ENCODE peak calls at places on chromosomes 3 and 15, in five cellular contexts. R, J, O, M and P are unnamed samples.
A peak's percentile ranks its signal among the peaks of the same experiment; 100 is the strongest.

GRCh38 chr3:427128-427527 is 230.6 kb downstream of the CHL1 start:
- DNase-seq in R (no peak), J (no peak), O (no peak), M (no peak), P (no peak)

GRCh38 chr3:40580494-40581091 is 55.8 kb downstream of the ZNF621 start:
- DNase-seq in R (no peak), J (peak; percentile 60), O (peak; percentile 38), M (peak; percentile 56), P (peak; percentile 18)

GRCh38 chr3:51953445-51953844 is 1.7 kb upstream of the GPR62 start:
- DNase-seq in R (no peak), J (no peak), O (no peak), M (no peak), P (no peak)

GRCh38 chr3:140268103-140268502 is 333.1 kb downstream of the CLSTN2 start:
- DNase-seq in R (no peak), J (no peak), O (no peak), M (no peak), P (no peak)

GRCh38 chr3:13338996-13339395 is 81.1 kb downstream of the NUP210 start:
- DNase-seq in R (no peak), J (no peak), O (no peak), M (no peak), P (no peak)

GRCh38 chr15:84725001-84725491 is 9.1 kb upstream of the SEC11A start:
- DNase-seq in R (no peak), J (no peak), O (peak; percentile 19), M (peak; percentile 35), P (no peak)

GRCh38 chr15:88709960-88710715 is 71.3 kb downstream of the ISG20 start:
- DNase-seq in R (no peak), J (no peak), O (no peak), M (no peak), P (no peak)

GRCh38 chr3:152196782-152197181 is 71.9 kb upstream of the MBNL1 start:
- DNase-seq in R (no peak), J (no peak), O (no peak), M (no peak), P (no peak)

GRCh38 chr3:114221165-114221880 is 16.1 kb downstream of the ZNF80 start:
- DNase-seq in R (no peak), J (no peak), O (no peak), M (no peak), P (no peak)

GRCh38 chr3:126936853-126937395 is 46.0 kb upstream of the PLXNA1 start:
- DNase-seq in R (no peak), J (no peak), O (no peak), M (no peak), P (peak; percentile 21)

GRCh38 chr15:100926258-100926657 is 7.1 kb downstream of the LRRK1 start:
- DNase-seq in R (no peak), J (no peak), O (no peak), M (no peak), P (no peak)

GRCh38 chr3:151195818-151196217 is 7.2 kb downstream of the GPR171 start:
- DNase-seq in R (no peak), J (no peak), O (no peak), M (no peak), P (no peak)